ENCODE peak calls at places on chromosomes 13 and 19, in four cellular contexts. E is activated T-cell treated with anti-CD3 and anti-CD28 coated beads for 48 hours, S is nephron progenitor cell, A is lung microvascular endothelial cell. H is an unnamed sample.

GRCh38 chr13:33874871-33875270 is 56.9 kb downstream of the RFC3 start:
- DNase-seq in E (no peak), S (no peak), A (peak; percentile 4), H (no peak)

GRCh38 chr13:30572859-30573275 is 44.9 kb upstream of the USPL1 start:
- DNase-seq in E (no peak), S (no peak), A (peak; percentile 64), H (peak; percentile 28)

GRCh38 chr13:76885203-76886004 is 801 bp downstream of the KCTD12 start:
- DNase-seq in E (peak; percentile 50), S (peak; percentile 68), A (peak; percentile 87), H (peak; percentile 80)

GRCh38 chr19:29662604-29663404 is 2.5 kb upstream of the PLEKHF1 start:
- DNase-seq in E (peak; percentile 39), S (no peak), A (peak; percentile 84), H (peak; percentile 83)

GRCh38 chr13:111790621-111791020 is 276.3 kb upstream of the SOX1 start:
- DNase-seq in E (no peak), S (no peak), A (no peak), H (no peak)

GRCh38 chr19:47226426-47227346 is 4.3 kb downstream of the BBC3 start:
- DNase-seq in E (no peak), S (no peak), A (peak; percentile 59), H (peak; percentile 82)

GRCh38 chr19:44814132-44814470 is 5.2 kb downstream of the BCAM start:
- DNase-seq in E (no peak), S (no peak), A (no peak), H (no peak)

GRCh38 chr19:16949496-16950023 is 60.8 kb downstream of the F2RL3 start:
- DNase-seq in E (no peak), S (no peak), A (no peak), H (no peak)

GRCh38 chr13:93226623-93227279 is at the start of gene GPC6:
- DNase-seq in E (no peak), S (peak; percentile 70), A (no peak), H (peak; percentile 59)

GRCh38 chr19:15252398-15253018 is 20.3 kb upstream of the EPHX3 start:
- DNase-seq in E (no peak), S (peak; percentile 44), A (peak; percentile 29), H (no peak)

GRCh38 chr19:18194554-18195238 is 1.7 kb downstream of the MPV17L2 start:
- DNase-seq in E (no peak), S (peak; percentile 58), A (peak; percentile 33), H (no peak)

GRCh38 chr13:54312885-54313284 is 1284.3 kb downstream of the OLFM4 start:
- DNase-seq in E (no peak), S (no peak), A (no peak), H (no peak)

H was measured in cerebellar cortex.